ENCODE peak calls at places on chromosome 7, in six cellular contexts. U, V, T, G, S and Q are unnamed samples.
A peak's percentile ranks its signal among the peaks of the same experiment; 100 is the strongest.

GRCh38 chr7:142853739-142854504 is 954 bp upstream of the EPHB6 start:
- DNase-seq in V (peak; percentile 46), S (peak; percentile 87), T (peak; percentile 78), G (peak; percentile 83), U (peak; percentile 50), Q (peak; percentile 53)

GRCh38 chr7:39949980-39950472 is at the start of gene CDK13:
- DNase-seq in U (peak; percentile 91), G (peak; percentile 92), S (peak; percentile 93), T (peak; percentile 69), V (peak; percentile 63), Q (peak; percentile 99)

GRCh38 chr7:104859754-104860426 is 154.1 kb upstream of the KMT2E start:
- DNase-seq in T (no peak), G (no peak), V (no peak), S (no peak), U (no peak), Q (no peak)

GRCh38 chr7:33882040-33882800 is 23.1 kb upstream of the BMPER start:
- DNase-seq in S (no peak), U (no peak), V (no peak), G (no peak), T (no peak), Q (no peak)

GRCh38 chr7:145031162-145031561 is 195.3 kb upstream of the TPK1 start:
- DNase-seq in U (no peak), S (no peak), T (no peak), V (no peak), G (peak; percentile 3), Q (no peak)

GRCh38 chr7:30162622-30163124 is 27.9 kb downstream of the MTURN start:
- DNase-seq in G (no peak), T (no peak), V (peak; percentile 52), U (no peak), S (no peak), Q (peak; percentile 22)

GRCh38 chr7:107111196-107111595 is 57.6 kb upstream of the HBP1 start:
- DNase-seq in S (no peak), V (no peak), G (no peak), T (no peak), U (no peak), Q (no peak)

GRCh38 chr7:21939136-21939857 is 6.4 kb downstream of the CDCA7L start:
- DNase-seq in G (no peak), S (no peak), U (no peak), T (no peak), V (no peak), Q (no peak)

GRCh38 chr7:28685291-28685659 is 272.9 kb downstream of the TRIL start:
- DNase-seq in V (no peak), U (no peak), T (peak; percentile 47), G (no peak), S (no peak), Q (no peak)

GRCh38 chr7:70417061-70417655 is 714.8 kb upstream of the GALNT17 start:
- DNase-seq in G (peak; percentile 78), U (no peak), S (no peak), T (peak; percentile 74), V (no peak), Q (no peak)

GRCh38 chr7:141430426-141431142 is 120.6 kb upstream of the AGK start:
- DNase-seq in S (no peak), T (no peak), V (no peak), G (peak; percentile 43), U (no peak), Q (no peak)

GRCh38 chr7:26428571-26428970 is 136.9 kb downstream of the SNX10 start:
- DNase-seq in G (no peak), U (no peak), V (no peak), S (no peak), T (no peak), Q (no peak)

GRCh38 chr7:151046603-151047573 is 1.4 kb upstream of the ASIC3 start:
- DNase-seq in T (no peak), G (no peak), V (peak; percentile 15), S (no peak), U (no peak), Q (no peak)

GRCh38 chr7:55280031-55280454 is 85.1 kb upstream of the LANCL2 start:
- DNase-seq in G (peak; percentile 85), V (peak; percentile 48), T (peak; percentile 77), U (peak; percentile 36), S (no peak), Q (peak; percentile 69)

GRCh38 chr7:28190077-28190476 is 9.5 kb upstream of the JAZF1 start:
- DNase-seq in G (peak; percentile 79), T (no peak), V (no peak), U (no peak), S (no peak), Q (no peak)

GRCh38 chr7:91353923-91354322 is 89.7 kb downstream of the FZD1 start:
- DNase-seq in U (no peak), V (no peak), S (no peak), T (no peak), G (peak; percentile 50), Q (no peak)

GRCh38 chr7:79159040-79159664 is 294.3 kb downstream of the MAGI2 start:
- DNase-seq in V (no peak), G (peak; percentile 22), S (no peak), T (no peak), U (no peak), Q (no peak)

GRCh38 chr7:82172896-82173295 is 270.7 kb downstream of the CACNA2D1 start:
- DNase-seq in U (no peak), V (no peak), S (no peak), T (no peak), G (no peak), Q (no peak)

GRCh38 chr7:120725376-120726039 is 132.4 kb downstream of the TSPAN12 start:
- DNase-seq in U (no peak), V (peak; percentile 5), S (no peak), T (no peak), G (peak; percentile 55), Q (no peak)

GRCh38 chr7:128247640-128248194 is 6.6 kb downstream of the LEP start:
- DNase-seq in U (no peak), T (no peak), S (no peak), V (no peak), G (no peak), Q (no peak)

GRCh38 chr7:100080895-100081534 is 508 bp downstream of the ZNF3 start:
- DNase-seq in T (no peak), G (peak; percentile 64), V (no peak), S (no peak), U (no peak), Q (no peak)

GRCh38 chr7:98727146-98727709 is 110.1 kb downstream of the NPTX2 start:
- DNase-seq in U (no peak), V (no peak), T (no peak), G (peak; percentile 47), S (peak; percentile 33), Q (no peak)

GRCh38 chr7:27196287-27196739 is 3.6 kb downstream of the HOXA13 start:
- DNase-seq in G (peak; percentile 83), U (peak; percentile 69), S (peak; percentile 87), T (peak; percentile 88), V (peak; percentile 46), Q (peak; percentile 70)

GRCh38 chr7:71131753-71132520 is at the start of gene GALNT17:
- DNase-seq in U (no peak), G (peak; percentile 71), V (no peak), S (no peak), T (peak; percentile 25), Q (no peak)

GRCh38 chr7:150824379-150825177 is 24.0 kb downstream of the TMEM176A start:
- DNase-seq in S (no peak), U (no peak), G (no peak), V (no peak), T (no peak), Q (no peak)

GRCh38 chr7:117011419-117012260 is 58.3 kb downstream of the ST7 start:
- DNase-seq in U (no peak), G (peak; percentile 14), T (no peak), V (no peak), S (no peak), Q (no peak)